ENCODE peak calls at places on chromosome 12, in four cellular contexts. Y is GM12878, D is HepG2, C is K562. P is an unnamed sample.

GRCh38 chr12:4874671-4875070 is 35.0 kb upstream of the KCNA1 start:
- DNase-seq in Y (no peak), D (no peak), C (peak; percentile 5), P (no peak)

GRCh38 chr12:57524814-57525614 is 2.4 kb downstream of the MBD6 start:
- DNase-seq in Y (no peak), D (no peak), C (no peak), P (no peak)

GRCh38 chr12:66011731-66012130 is 118.8 kb downstream of the LLPH start:
- DNase-seq in Y (no peak), D (no peak), C (no peak), P (no peak)

GRCh38 chr12:113473942-113474341 is 2.3 kb upstream of the LHX5 start:
- DNase-seq in Y (no peak), D (no peak), C (no peak), P (no peak)

GRCh38 chr12:5027436-5027835 is 16.2 kb upstream of the KCNA5 start:
- DNase-seq in Y (no peak), D (no peak), C (no peak), P (no peak)

GRCh38 chr12:79983969-79984629 is 49.2 kb upstream of the PPP1R12A start:
- DNase-seq in Y (no peak), D (no peak), C (no peak), P (peak; percentile 9)

GRCh38 chr12:104212516-104212915 is 3.1 kb upstream of the TXNRD1 start:
- DNase-seq in Y (no peak), D (no peak), C (no peak), P (no peak)

GRCh38 chr12:2335517-2335916 is 282.7 kb downstream of the CACNA1C start:
- DNase-seq in Y (no peak), D (no peak), C (no peak), P (no peak)

GRCh38 chr12:106081606-106082005 is 57.1 kb downstream of the NUAK1 start:
- DNase-seq in Y (no peak), D (peak; percentile 54), C (no peak), P (no peak)

GRCh38 chr12:30805959-30806358 is 51.2 kb upstream of the CAPRIN2 start:
- DNase-seq in Y (no peak), D (no peak), C (no peak), P (no peak)

GRCh38 chr12:123389560-123390351 is 5.8 kb downstream of the KMT5A start:
- DNase-seq in Y (no peak), D (peak; percentile 45), C (peak; percentile 61), P (no peak)
- TF ChIP-seq HDAC2 in Y (no peak), D (peak; percentile 41), C (no peak), P (no peak)

GRCh38 chr12:52924764-52925716 is 20.2 kb upstream of the KRT8 start:
- DNase-seq in Y (no peak), D (peak; percentile 76), C (peak; percentile 88), P (peak; percentile 85)
- TF ChIP-seq KDM1A in Y (no peak), D (peak; percentile 62), C (peak; percentile 76), P (no peak)

DNA sequence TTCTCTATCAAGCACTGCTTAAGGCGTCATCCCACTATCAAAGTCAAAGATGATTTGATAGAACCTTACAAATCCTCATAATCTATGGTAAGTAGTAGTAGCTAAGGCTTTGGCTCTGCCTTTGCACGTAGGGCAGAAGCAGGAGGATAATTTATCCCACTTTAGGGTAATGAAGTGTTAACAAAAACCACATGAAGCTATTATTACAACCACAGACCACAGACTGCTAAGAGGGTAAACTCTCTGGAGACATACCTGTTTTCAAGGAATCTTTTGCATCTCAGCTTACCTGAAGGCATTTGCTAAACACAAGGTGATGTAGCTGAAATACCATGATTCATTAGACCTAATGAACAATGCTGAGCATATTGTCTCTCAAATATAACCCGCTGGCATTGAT is 368.7 kb downstream of the ETNK1 start:
- DNase-seq in Y (no peak), D (no peak), C (no peak), P (no peak)
- TF ChIP-seq ESRRA in Y (no peak), D (no peak), C (no peak), P (no peak)

GRCh38 chr12:90015228-90015627 is 306.6 kb upstream of the ATP2B1 start:
- DNase-seq in Y (no peak), D (no peak), C (no peak), P (no peak)
- TF ChIP-seq HDAC2 in Y (no peak), D (no peak), C (no peak), P (no peak)

GRCh38 chr12:24133385-24133784 is 183.9 kb upstream of the SOX5 start:
- DNase-seq in Y (peak; percentile 40), D (peak; percentile 14), C (no peak), P (no peak)
- TF ChIP-seq KDM1A in Y (no peak), D (no peak), C (no peak), P (no peak)

GRCh38 chr12:119235352-119235751 is 56.6 kb downstream of the HSPB8 start:
- DNase-seq in Y (no peak), D (no peak), C (no peak), P (no peak)

GRCh38 chr12:119236372-119236771 is 57.6 kb downstream of the HSPB8 start:
- DNase-seq in Y (no peak), D (no peak), C (no peak), P (no peak)

GRCh38 chr12:119241049-119241448 is 62.3 kb downstream of the HSPB8 start:
- DNase-seq in Y (no peak), D (no peak), C (no peak), P (no peak)

DNA sequence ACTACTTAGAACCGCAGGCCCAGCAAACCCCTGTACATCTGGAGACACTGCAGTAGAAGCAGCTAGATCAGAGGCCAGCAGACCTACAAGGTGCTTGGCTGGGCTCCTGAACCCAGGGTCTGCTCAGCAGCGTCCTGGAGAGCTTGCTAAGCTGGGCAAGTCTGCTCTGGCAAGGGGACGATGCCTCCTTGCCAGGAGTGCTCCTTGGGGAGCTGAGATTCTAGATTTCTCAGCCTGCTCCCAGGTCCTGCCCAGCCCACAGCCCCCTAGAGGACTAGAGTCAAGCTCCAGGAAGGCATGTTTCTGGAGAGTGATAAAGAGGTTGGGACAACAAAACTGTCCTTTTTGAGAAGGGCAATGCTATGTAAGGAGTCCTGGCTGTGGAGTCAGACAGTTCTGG is 60.3 kb downstream of the HSPB8 start:
- DNase-seq in Y (no peak), D (no peak), C (no peak), P (no peak)
- TF ChIP-seq ESRRA in Y (no peak), D (no peak), C (no peak), P (no peak)

GRCh38 chr12:101459642-101460346 is 15.3 kb upstream of the SPIC start:
- DNase-seq in Y (no peak), D (peak; percentile 74), C (peak; percentile 21), P (peak; percentile 94)

DNA sequence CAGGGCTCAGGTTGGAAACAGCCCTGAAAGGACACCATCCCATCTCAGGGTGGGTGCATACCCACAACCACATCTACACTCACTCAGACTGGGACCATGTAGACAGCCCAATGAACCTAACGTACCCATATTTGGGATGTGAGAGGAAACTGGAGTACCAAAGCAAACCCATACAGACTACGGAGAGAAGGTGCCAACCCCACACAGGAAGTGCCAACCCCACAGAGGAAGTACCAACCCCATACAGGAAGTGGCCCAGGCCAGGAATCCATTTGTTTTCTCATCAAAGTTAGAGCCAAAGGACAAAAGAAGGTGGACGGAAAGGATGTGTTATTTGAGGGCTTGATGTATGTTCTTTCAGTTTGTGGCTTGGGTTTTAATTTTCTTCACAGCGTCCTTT is 19.5 kb upstream of the SPIC start:
- DNase-seq in Y (no peak), D (no peak), C (no peak), P (no peak)
- TF ChIP-seq HDAC2 in Y (no peak), D (no peak), C (no peak), P (no peak)

P was measured in A549.